ENCODE peak calls at places on chromosomes 3 and 15, in four cellular contexts. One of them, this sample, is unnamed.

GRCh38 chr3:40118031-40118610 is 191.4 kb upstream of the EIF1B start:
- DNase-seq in astrocyte: no peak
- DNase-seq in aorta: no peak
- DNase-seq in ovary: no peak
- DNase-seq in this sample: no peak

GRCh38 chr3:120909602-120909878 is 1.5 kb downstream of the STXBP5L start:
- DNase-seq in astrocyte: no peak
- DNase-seq in aorta: no peak
- DNase-seq in ovary: peak
- DNase-seq in this sample: no peak

GRCh38 chr15:70605606-70606410 is 157.6 kb downstream of the UACA start:
- DNase-seq in astrocyte: peak
- DNase-seq in aorta: no peak
- DNase-seq in ovary: peak
- DNase-seq in this sample: no peak

GRCh38 chr3:190424108-190424477 is 25.6 kb downstream of the TMEM207 start:
- DNase-seq in astrocyte: no peak
- DNase-seq in aorta: no peak
- DNase-seq in ovary: no peak
- DNase-seq in this sample: no peak

GRCh38 chr3:54225841-54226528 is 103.6 kb downstream of the CACNA2D3 start:
- DNase-seq in astrocyte: no peak
- DNase-seq in aorta: no peak
- DNase-seq in ovary: no peak
- DNase-seq in this sample: no peak

GRCh38 chr3:86984271-86984670 is 6.7 kb downstream of the VGLL3 start:
- DNase-seq in astrocyte: peak
- DNase-seq in aorta: no peak
- DNase-seq in ovary: no peak
- DNase-seq in this sample: no peak

GRCh38 chr15:53036641-53037040 is 246.5 kb upstream of the ONECUT1 start:
- DNase-seq in astrocyte: no peak
- DNase-seq in aorta: no peak
- DNase-seq in ovary: no peak
- DNase-seq in this sample: no peak

GRCh38 chr3:123586966-123587365 is 2.1 kb upstream of the HACD2 start:
- DNase-seq in astrocyte: peak
- DNase-seq in aorta: no peak
- DNase-seq in ovary: no peak
- DNase-seq in this sample: peak

GRCh38 chr3:28149960-28150359 is 91.5 kb upstream of the CMC1 start:
- DNase-seq in astrocyte: no peak
- DNase-seq in aorta: no peak
- DNase-seq in ovary: no peak
- DNase-seq in this sample: no peak

GRCh38 chr3:154428369-154429206 is 1.4 kb downstream of the GPR149 start:
- DNase-seq in astrocyte: no peak
- DNase-seq in aorta: peak
- DNase-seq in ovary: no peak
- DNase-seq in this sample: no peak

GRCh38 chr3:48186993-48187578 is 1.1 kb downstream of the CDC25A start:
- DNase-seq in astrocyte: no peak
- DNase-seq in aorta: no peak
- DNase-seq in ovary: no peak
- DNase-seq in this sample: peak

GRCh38 chr15:66840615-66841014 is 138.6 kb downstream of the SMAD6 start:
- DNase-seq in astrocyte: no peak
- DNase-seq in aorta: peak
- DNase-seq in ovary: no peak
- DNase-seq in this sample: no peak

GRCh38 chr15:100002787-100003536 is 269.7 kb upstream of the LYSMD4 start:
- DNase-seq in astrocyte: no peak
- DNase-seq in aorta: no peak
- DNase-seq in ovary: no peak
- DNase-seq in this sample: no peak

GRCh38 chr3:39569095-39569494 is 101.6 kb downstream of the MOBP start:
- DNase-seq in astrocyte: no peak
- DNase-seq in aorta: no peak
- DNase-seq in ovary: no peak
- DNase-seq in this sample: no peak

GRCh38 chr3:103787879-103788278 is 1353.1 kb downstream of the ZPLD1 start:
- DNase-seq in astrocyte: no peak
- DNase-seq in aorta: no peak
- DNase-seq in ovary: no peak
- DNase-seq in this sample: peak

GRCh38 chr15:70758790-70759462 is 4.4 kb downstream of the UACA start:
- DNase-seq in astrocyte: no peak
- DNase-seq in aorta: no peak
- DNase-seq in ovary: no peak
- DNase-seq in this sample: no peak

GRCh38 chr15:40103864-40104271 is 4.8 kb downstream of the BMF start:
- DNase-seq in astrocyte: no peak
- DNase-seq in aorta: no peak
- DNase-seq in ovary: no peak
- DNase-seq in this sample: no peak

GRCh38 chr3:143306419-143306818 is 186.8 kb downstream of the CHST2 start:
- DNase-seq in astrocyte: no peak
- DNase-seq in aorta: no peak
- DNase-seq in ovary: no peak
- DNase-seq in this sample: peak

GRCh38 chr3:4846529-4846928 is 132.7 kb upstream of the BHLHE40 start:
- DNase-seq in astrocyte: no peak
- DNase-seq in aorta: no peak
- DNase-seq in ovary: no peak
- DNase-seq in this sample: no peak

GRCh38 chr3:50122661-50123391 is 32.3 kb upstream of the SEMA3F start:
- DNase-seq in astrocyte: no peak
- DNase-seq in aorta: peak
- DNase-seq in ovary: no peak
- DNase-seq in this sample: no peak

GRCh38 chr3:156648086-156648485 is 26.3 kb upstream of the TIPARP start:
- DNase-seq in astrocyte: peak
- DNase-seq in aorta: no peak
- DNase-seq in ovary: no peak
- DNase-seq in this sample: no peak

GRCh38 chr3:86865506-86865905 is 125.4 kb downstream of the VGLL3 start:
- DNase-seq in astrocyte: peak
- DNase-seq in aorta: no peak
- DNase-seq in ovary: no peak
- DNase-seq in this sample: no peak

GRCh38 chr3:119751423-119751822 is 30.5 kb upstream of the NR1I2 start:
- DNase-seq in astrocyte: no peak
- DNase-seq in aorta: no peak
- DNase-seq in ovary: no peak
- DNase-seq in this sample: no peak

GRCh38 chr3:112685435-112685834 is 44.5 kb upstream of the CCDC80 start:
- DNase-seq in astrocyte: peak
- DNase-seq in aorta: no peak
- DNase-seq in ovary: no peak
- DNase-seq in this sample: no peak

GRCh38 chr15:77589839-77590238 is 42.9 kb downstream of the LINGO1 start:
- DNase-seq in astrocyte: no peak
- DNase-seq in aorta: no peak
- DNase-seq in ovary: no peak
- DNase-seq in this sample: no peak

GRCh38 chr3:126441256-126441880 is 34.3 kb downstream of the ZXDC start:
- DNase-seq in astrocyte: no peak
- DNase-seq in aorta: peak
- DNase-seq in ovary: peak
- DNase-seq in this sample: no peak

GRCh38 chr15:57941816-57942215 is 123.7 kb downstream of the ALDH1A2 start:
- DNase-seq in astrocyte: no peak
- DNase-seq in aorta: no peak
- DNase-seq in ovary: no peak
- DNase-seq in this sample: no peak

GRCh38 chr3:48543271-48543866 is 13.2 kb downstream of the PFKFB4 start:
- DNase-seq in astrocyte: no peak
- DNase-seq in aorta: no peak
- DNase-seq in ovary: no peak
- DNase-seq in this sample: no peak

GRCh38 chr15:65376767-65377104 is 1.1 kb downstream of the IGDCC3 start:
- DNase-seq in astrocyte: no peak
- DNase-seq in aorta: peak
- DNase-seq in ovary: no peak
- DNase-seq in this sample: no peak

GRCh38 chr15:69983696-69984265 is 113.9 kb downstream of the TLE3 start:
- DNase-seq in astrocyte: peak
- DNase-seq in aorta: no peak
- DNase-seq in ovary: no peak
- DNase-seq in this sample: peak

GRCh38 chr15:52228928-52229327 is 37.7 kb upstream of the GNB5 start:
- DNase-seq in astrocyte: no peak
- DNase-seq in aorta: no peak
- DNase-seq in ovary: no peak
- DNase-seq in this sample: peak

GRCh38 chr15:37764733-37765191 is 169.7 kb upstream of the TMCO5A start:
- DNase-seq in astrocyte: peak
- DNase-seq in aorta: no peak
- DNase-seq in ovary: no peak
- DNase-seq in this sample: peak

GRCh38 chr15:74228723-74229081 is 7.4 kb upstream of the CCDC33 start:
- DNase-seq in astrocyte: peak
- DNase-seq in aorta: no peak
- DNase-seq in ovary: no peak
- DNase-seq in this sample: no peak
- H3K4me3 ChIP-seq in astrocyte: no peak
- H3K4me3 ChIP-seq in aorta: no peak
- H3K4me3 ChIP-seq in ovary: no peak
- H3K4me3 ChIP-seq in this sample: no peak

DNA sequence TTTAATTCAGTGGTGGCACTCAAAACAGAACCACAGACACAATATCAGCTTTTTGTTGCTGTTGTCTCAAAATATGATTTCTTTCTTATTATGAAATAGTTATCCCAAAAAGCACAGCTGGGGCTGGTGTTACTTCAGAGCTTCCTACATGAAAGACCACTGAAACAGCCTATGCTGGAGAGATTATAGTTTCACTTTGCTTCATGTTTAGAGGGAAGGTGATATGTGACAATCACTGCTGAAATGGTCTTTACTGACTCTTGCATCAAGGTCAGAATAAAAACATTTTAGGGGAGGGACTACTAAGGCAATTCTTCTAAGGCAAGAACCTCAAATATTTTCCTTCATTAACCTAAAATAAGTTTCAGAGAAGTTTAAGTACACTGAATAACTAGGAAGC is 190.6 kb downstream of the TNIK start:
- DNase-seq in astrocyte: no peak
- DNase-seq in aorta: no peak
- DNase-seq in ovary: no peak
- DNase-seq in this sample: no peak
- H3K4me3 ChIP-seq in astrocyte: peak
- H3K4me3 ChIP-seq in aorta: no peak
- H3K4me3 ChIP-seq in ovary: no peak
- H3K4me3 ChIP-seq in this sample: no peak

DNA sequence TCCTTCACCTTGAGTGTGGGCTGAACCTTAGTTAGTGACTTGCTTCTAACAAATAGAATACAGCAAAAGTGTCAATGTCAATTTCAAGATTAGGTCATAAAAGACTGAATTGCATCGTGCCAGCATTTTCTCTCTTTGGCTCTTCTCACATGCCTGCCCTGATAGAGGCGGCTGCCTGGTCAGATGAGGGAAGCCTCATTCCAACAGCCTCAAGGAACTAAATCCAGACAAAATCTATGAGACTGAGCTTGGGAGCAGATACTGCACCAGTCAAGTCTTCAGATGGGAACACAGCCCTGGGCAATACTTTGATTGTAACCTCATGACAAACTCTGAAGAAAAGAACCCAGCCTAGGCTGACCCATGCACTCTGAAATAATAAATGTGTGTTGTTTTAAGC is 63.5 kb upstream of the MFGE8 start:
- DNase-seq in astrocyte: no peak
- DNase-seq in aorta: no peak
- DNase-seq in ovary: no peak
- DNase-seq in this sample: no peak
- H3K4me3 ChIP-seq in astrocyte: no peak
- H3K4me3 ChIP-seq in aorta: no peak
- H3K4me3 ChIP-seq in ovary: no peak
- H3K4me3 ChIP-seq in this sample: no peak

DNA sequence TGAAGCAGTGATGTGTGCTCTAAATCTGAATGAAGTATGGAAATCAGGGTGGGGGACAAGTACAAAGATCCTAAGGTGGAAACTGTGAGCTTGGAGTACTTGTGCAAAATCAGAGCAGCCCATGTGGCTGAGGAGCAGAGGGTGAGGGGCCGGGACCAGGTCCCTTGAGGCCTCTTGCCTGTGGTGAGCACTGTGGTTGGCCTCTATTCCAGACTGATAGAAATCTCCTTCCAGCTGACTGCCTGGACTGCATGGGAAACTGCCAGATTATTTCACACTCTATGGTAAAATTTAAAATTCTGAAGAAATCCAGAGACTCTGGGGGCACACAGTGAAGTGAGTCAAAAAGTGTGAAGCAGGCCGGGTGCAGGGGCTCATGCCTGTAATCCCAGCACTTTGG is 81.4 kb downstream of the TM4SF4 start:
- DNase-seq in astrocyte: peak
- DNase-seq in aorta: no peak
- DNase-seq in ovary: no peak
- DNase-seq in this sample: no peak
- H3K4me3 ChIP-seq in astrocyte: no peak
- H3K4me3 ChIP-seq in aorta: no peak
- H3K4me3 ChIP-seq in ovary: no peak
- H3K4me3 ChIP-seq in this sample: no peak

GRCh38 chr3:18744472-18744871 is 319.3 kb upstream of the SATB1 start:
- DNase-seq in astrocyte: no peak
- DNase-seq in aorta: no peak
- DNase-seq in ovary: no peak
- DNase-seq in this sample: no peak
- H3K4me3 ChIP-seq in astrocyte: no peak
- H3K4me3 ChIP-seq in aorta: no peak
- H3K4me3 ChIP-seq in ovary: no peak
- H3K4me3 ChIP-seq in this sample: no peak

DNA sequence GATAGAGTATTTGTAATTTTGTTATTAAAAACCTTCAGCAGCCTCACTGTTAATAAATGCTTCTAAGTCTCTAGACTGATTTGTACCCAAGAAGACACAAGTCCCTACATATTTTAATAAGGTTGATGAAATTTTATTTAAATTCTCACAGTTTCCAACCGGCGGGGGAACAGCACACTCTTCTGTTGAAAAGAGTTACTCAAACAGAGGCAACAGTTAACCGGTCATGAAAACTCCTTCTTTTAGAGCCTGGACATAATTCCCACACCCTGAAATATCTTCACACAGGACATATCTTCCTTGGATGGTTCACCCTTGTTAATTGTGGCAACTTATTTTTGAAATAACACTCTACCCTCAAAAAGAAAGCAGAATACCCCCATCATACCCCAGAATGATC is 278.8 kb downstream of the FOXP1 start:
- DNase-seq in astrocyte: peak
- DNase-seq in aorta: no peak
- DNase-seq in ovary: peak
- DNase-seq in this sample: peak
- H3K4me3 ChIP-seq in astrocyte: peak
- H3K4me3 ChIP-seq in aorta: peak
- H3K4me3 ChIP-seq in ovary: peak
- H3K4me3 ChIP-seq in this sample: no peak

This sample was measured in bronchial epithelial cell.